ENCODE peak calls at places on chromosomes 6 and 20, in eight cellular contexts. V is neuronal stem cell, W is GM23338, B is GM12878, C is ovary, J is endodermal cell, N is lower lobe of right lung, E is body of pancreas. I is an unnamed sample.

GRCh38 chr6:100806280-100806679 is 74.8 kb downstream of the ASCC3 start:
- DNase-seq in V (no peak), W (no peak), B (no peak), C (no peak), J (no peak), N (no peak), E (no peak), I (peak; percentile 10)

GRCh38 chr6:43973351-43973750 is 153.9 kb downstream of the MRPL14 start:
- DNase-seq in V (no peak), W (no peak), B (no peak), C (no peak), J (peak; percentile 40), N (no peak), E (peak; percentile 89), I (no peak)

GRCh38 chr6:111898452-111898851 is 25.2 kb upstream of the FYN start:
- DNase-seq in V (no peak), W (no peak), B (no peak), C (no peak), J (peak; percentile 71), N (no peak), E (no peak), I (no peak)

GRCh38 chr6:167907837-167908681 is 81.3 kb downstream of the AFDN start:
- DNase-seq in V (no peak), W (peak; percentile 22), B (no peak), C (no peak), J (no peak), N (no peak), E (no peak), I (peak; percentile 56)

GRCh38 chr20:33273117-33273851 is 9.7 kb upstream of the BPIFB1 start:
- DNase-seq in V (no peak), W (no peak), B (no peak), C (no peak), J (peak; percentile 38), N (no peak), E (no peak), I (no peak)

GRCh38 chr6:15431762-15432495 is 186.1 kb downstream of the JARID2 start:
- DNase-seq in V (no peak), W (no peak), B (no peak), C (no peak), J (peak; percentile 57), N (peak; percentile 57), E (no peak), I (peak; percentile 51)

GRCh38 chr6:152669894-152670293 is 27.8 kb upstream of the MYCT1 start:
- DNase-seq in V (no peak), W (peak; percentile 53), B (no peak), C (no peak), J (no peak), N (no peak), E (no peak), I (peak; percentile 67)

GRCh38 chr6:82878812-82879211 is 186.8 kb downstream of the UBE3D start:
- DNase-seq in V (no peak), W (no peak), B (no peak), C (no peak), J (no peak), N (no peak), E (no peak), I (peak; percentile 58)

GRCh38 chr6:90216081-90216977 is 80.3 kb downstream of the BACH2 start:
- DNase-seq in V (peak; percentile 37), W (peak; percentile 26), B (no peak), C (no peak), J (peak; percentile 77), N (peak; percentile 57), E (no peak), I (peak; percentile 46)

GRCh38 chr6:7568021-7568420 is 22.0 kb upstream of the SNRNP48 start:
- DNase-seq in V (no peak), W (no peak), B (no peak), C (no peak), J (no peak), N (no peak), E (no peak), I (peak; percentile 87)

GRCh38 chr6:151550618-151551017 is 56.8 kb downstream of the CCDC170 start:
- DNase-seq in V (no peak), W (no peak), B (no peak), C (no peak), J (no peak), N (no peak), E (no peak), I (no peak)

GRCh38 chr6:169240591-169241390 is 12.9 kb downstream of the THBS2 start:
- DNase-seq in V (no peak), W (no peak), B (no peak), C (no peak), J (no peak), N (no peak), E (no peak), I (no peak)

GRCh38 chr20:43560974-43561373 is 2.1 kb downstream of the SGK2 start:
- DNase-seq in V (no peak), W (no peak), B (no peak), C (no peak), J (no peak), N (no peak), E (no peak), I (no peak)
- H3K4me3 ChIP-seq in V (no peak overlapping the region), W (no peak overlapping the region), B (no peak overlapping the region), C (no peak overlapping the region), J (no peak overlapping the region), N (no peak overlapping the region), E (no peak overlapping the region), I (no peak overlapping the region)

GRCh38 chr6:162856885-162857284 is 129.1 kb downstream of the PACRG start:
- DNase-seq in V (peak; percentile 87), W (peak; percentile 91), B (no peak), C (no peak), J (peak; percentile 81), N (no peak), E (peak; percentile 61), I (peak; percentile 89)
- H3K4me3 ChIP-seq in V (no peak overlapping the region), W (peak overlapping the region; percentile 40), B (no peak overlapping the region), C (no peak overlapping the region), J (peak overlapping the region; percentile 75), N (peak overlapping the region; percentile 23), E (no peak overlapping the region), I (peak overlapping the region; percentile 32)

GRCh38 chr6:37693079-37693478 is 4.6 kb downstream of the MDGA1 start:
- DNase-seq in V (no peak), W (no peak), B (no peak), C (no peak), J (no peak), N (no peak), E (no peak), I (no peak)

GRCh38 chr6:37694259-37694658 is 3.4 kb downstream of the MDGA1 start:
- DNase-seq in V (no peak), W (no peak), B (no peak), C (no peak), J (no peak), N (no peak), E (no peak), I (no peak)

GRCh38 chr6:37695273-37695672 is 2.4 kb downstream of the MDGA1 start:
- DNase-seq in V (no peak), W (no peak), B (no peak), C (no peak), J (no peak), N (no peak), E (no peak), I (no peak)

GRCh38 chr6:37691904-37692806 is 5.5 kb downstream of the MDGA1 start:
- DNase-seq in V (no peak), W (peak; percentile 85), B (no peak), C (peak; percentile 72), J (peak; percentile 98), N (peak; percentile 77), E (peak; percentile 67), I (peak; percentile 69)

DNA sequence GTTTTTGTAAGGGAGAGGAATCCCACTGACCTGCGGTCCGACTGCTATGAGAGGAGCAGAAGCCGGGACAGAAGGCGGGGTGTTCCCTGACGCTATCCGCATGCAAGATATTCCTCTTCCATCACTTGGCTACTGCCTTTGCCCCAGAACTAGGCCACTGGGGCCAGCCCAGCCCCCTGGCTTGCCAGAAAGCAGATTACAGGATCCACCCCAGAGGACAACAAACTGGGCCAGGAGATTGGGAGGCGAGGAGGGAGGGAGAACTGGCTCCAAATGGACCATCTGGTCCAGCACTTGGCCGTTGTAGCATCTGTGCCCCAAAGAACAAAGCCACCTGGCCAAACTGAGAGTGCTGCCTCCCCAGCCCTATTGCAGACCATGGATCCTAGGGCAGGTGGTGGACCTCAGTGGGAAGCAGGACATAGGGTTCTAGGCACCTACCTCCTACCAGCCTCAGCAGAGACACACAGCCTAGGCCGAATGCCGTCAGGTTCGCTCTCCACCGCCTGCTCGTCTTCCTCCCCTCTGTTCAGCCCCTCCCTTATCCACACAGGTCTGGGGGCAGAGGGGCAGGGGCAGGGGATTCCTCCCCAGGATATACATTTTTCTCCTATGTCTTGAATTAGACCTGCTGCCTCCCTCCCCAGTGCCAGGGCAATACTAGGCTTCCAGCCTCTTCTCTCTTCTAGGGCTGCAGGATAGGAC is 4.0 kb downstream of the MDGA1 start:
- DNase-seq in V (no peak), W (no peak), B (no peak), C (no peak), J (no peak), N (no peak), E (no peak), I (no peak)
- H3K4me3 ChIP-seq in V (no peak overlapping the region), W (no peak overlapping the region), B (no peak overlapping the region), C (no peak overlapping the region), J (no peak overlapping the region), N (no peak overlapping the region), E (no peak overlapping the region), I (no peak overlapping the region)

DNA sequence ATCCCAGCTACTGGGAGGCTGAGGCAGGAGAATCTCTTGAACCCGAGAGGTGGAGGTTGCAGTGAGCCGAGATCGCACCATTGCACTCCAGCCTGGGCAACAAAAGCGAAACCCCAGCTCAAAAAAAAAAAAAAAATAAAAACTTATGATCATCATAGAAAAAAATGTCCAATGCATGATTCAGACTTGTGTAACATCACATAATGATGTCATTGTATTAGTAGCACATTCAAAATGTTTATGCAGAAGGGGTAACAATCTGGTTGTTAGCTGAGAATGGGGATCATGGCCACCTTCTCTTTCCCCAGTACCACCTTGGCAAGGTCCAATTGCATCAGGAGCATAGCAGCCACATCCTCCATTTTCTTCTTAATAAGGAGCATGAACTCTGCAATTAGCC is 137.6 kb upstream of the MARCKS start:
- DNase-seq in V (no peak), W (no peak), B (no peak), C (no peak), J (no peak), N (no peak), E (no peak), I (peak; percentile 50)
- H3K4me3 ChIP-seq in V (no peak overlapping the region), W (no peak overlapping the region), B (no peak overlapping the region), C (no peak overlapping the region), J (no peak overlapping the region), N (no peak overlapping the region), E (no peak overlapping the region), I (no peak overlapping the region)

GRCh38 chr20:9507544-9508239 is 6.7 kb upstream of the LAMP5 start:
- DNase-seq in V (no peak), W (peak; percentile 65), B (no peak), C (no peak), J (peak; percentile 75), N (no peak), E (no peak), I (no peak)
- H3K4me3 ChIP-seq in V (peak overlapping the region; percentile 59), W (peak overlapping the region; percentile 52), B (peak overlapping the region; percentile 40), C (no peak overlapping the region), J (no peak overlapping the region), N (no peak overlapping the region), E (no peak overlapping the region), I (no peak overlapping the region)

GRCh38 chr20:9223296-9223695 is 154.4 kb downstream of the PLCB4 start:
- DNase-seq in V (no peak), W (no peak), B (no peak), C (no peak), J (no peak), N (no peak), E (no peak), I (no peak)
- H3K4me3 ChIP-seq in V (no peak overlapping the region), W (no peak overlapping the region), B (no peak overlapping the region), C (no peak overlapping the region), J (no peak overlapping the region), N (no peak overlapping the region), E (no peak overlapping the region), I (no peak overlapping the region)

GRCh38 chr6:41545174-41545702 is 943 bp upstream of the FOXP4 start:
- DNase-seq in V (no peak), W (no peak), B (no peak), C (no peak), J (no peak), N (no peak), E (no peak), I (no peak)
- H3K4me3 ChIP-seq in V (peak overlapping the region; percentile 74), W (peak overlapping the region; percentile 83), B (peak overlapping the region; percentile 73), C (peak overlapping the region; percentile 95), J (peak overlapping the region; percentile 88), N (peak overlapping the region; percentile 80), E (peak overlapping the region; percentile 17), I (peak overlapping the region; percentile 78)

I was measured in choroid plexus epithelial cell.